ENCODE peak calls at places on chromosomes 3 and 15, in eight cellular contexts. One of them, this sample, is unnamed. For H3K9me3, the result is how much of the 10 kb centered on the place peaks cover.

GRCh38 chr15:88003928-88004327 is 252.6 kb downstream of the NTRK3 start:
- DNase-seq in endodermal cell: peak
- DNase-seq in WERI-Rb-1: peak
- DNase-seq in left ventricle myocardium inferior: no peak
- DNase-seq in A549: no peak
- DNase-seq in tibial artery: no peak
- DNase-seq in ovary: no peak
- DNase-seq in neural progenitor cell: no peak
- DNase-seq in this sample: peak

GRCh38 chr3:55654123-55654787 is 167.1 kb upstream of the WNT5A start:
- DNase-seq in endodermal cell: no peak
- DNase-seq in WERI-Rb-1: no peak
- DNase-seq in left ventricle myocardium inferior: no peak
- DNase-seq in A549: no peak
- DNase-seq in tibial artery: no peak
- DNase-seq in ovary: no peak
- DNase-seq in neural progenitor cell: no peak
- DNase-seq in this sample: no peak

GRCh38 chr3:75192065-75192658 is 472.0 kb upstream of the FRG2C start:
- DNase-seq in endodermal cell: peak
- DNase-seq in WERI-Rb-1: peak
- DNase-seq in left ventricle myocardium inferior: no peak
- DNase-seq in A549: peak
- DNase-seq in tibial artery: no peak
- DNase-seq in ovary: no peak
- DNase-seq in neural progenitor cell: peak
- DNase-seq in this sample: no peak

GRCh38 chr3:82050382-82050781 is 288.9 kb upstream of the GBE1 start:
- DNase-seq in endodermal cell: no peak
- DNase-seq in WERI-Rb-1: no peak
- DNase-seq in left ventricle myocardium inferior: no peak
- DNase-seq in A549: no peak
- DNase-seq in tibial artery: no peak
- DNase-seq in ovary: no peak
- DNase-seq in neural progenitor cell: no peak
- DNase-seq in this sample: no peak

GRCh38 chr3:160400048-160400630 is 689 bp downstream of the SMC4 start:
- DNase-seq in endodermal cell: no peak
- DNase-seq in WERI-Rb-1: peak
- DNase-seq in left ventricle myocardium inferior: peak
- DNase-seq in A549: peak
- DNase-seq in tibial artery: peak
- DNase-seq in ovary: peak
- DNase-seq in neural progenitor cell: peak
- DNase-seq in this sample: peak

GRCh38 chr3:111872948-111873347 is 13.9 kb downstream of the PHLDB2 start:
- DNase-seq in endodermal cell: no peak
- DNase-seq in WERI-Rb-1: no peak
- DNase-seq in left ventricle myocardium inferior: no peak
- DNase-seq in A549: no peak
- DNase-seq in tibial artery: no peak
- DNase-seq in ovary: no peak
- DNase-seq in neural progenitor cell: no peak
- DNase-seq in this sample: no peak

GRCh38 chr3:124632566-124633140 is 97.6 kb upstream of the UMPS start:
- DNase-seq in endodermal cell: no peak
- DNase-seq in WERI-Rb-1: no peak
- DNase-seq in left ventricle myocardium inferior: no peak
- DNase-seq in A549: no peak
- DNase-seq in tibial artery: no peak
- DNase-seq in ovary: no peak
- DNase-seq in neural progenitor cell: no peak
- DNase-seq in this sample: no peak

GRCh38 chr3:61561374-61562041 is at the start of gene PTPRG:
- DNase-seq in endodermal cell: peak
- DNase-seq in WERI-Rb-1: peak
- DNase-seq in left ventricle myocardium inferior: peak
- DNase-seq in A549: peak
- DNase-seq in tibial artery: peak
- DNase-seq in ovary: peak
- DNase-seq in neural progenitor cell: peak
- DNase-seq in this sample: peak

GRCh38 chr15:53072077-53072476 is 281.9 kb upstream of the ONECUT1 start:
- DNase-seq in endodermal cell: peak
- DNase-seq in WERI-Rb-1: peak
- DNase-seq in left ventricle myocardium inferior: no peak
- DNase-seq in A549: peak
- DNase-seq in tibial artery: no peak
- DNase-seq in ovary: peak
- DNase-seq in neural progenitor cell: peak
- DNase-seq in this sample: no peak

GRCh38 chr3:123104550-123104949 is 37.7 kb downstream of the PDIA5 start:
- DNase-seq in endodermal cell: no peak
- DNase-seq in WERI-Rb-1: no peak
- DNase-seq in left ventricle myocardium inferior: no peak
- DNase-seq in A549: peak
- DNase-seq in tibial artery: no peak
- DNase-seq in ovary: no peak
- DNase-seq in neural progenitor cell: no peak
- DNase-seq in this sample: peak

GRCh38 chr3:63809607-63810006 is 9.5 kb upstream of the C3orf49 start:
- DNase-seq in endodermal cell: no peak
- DNase-seq in WERI-Rb-1: no peak
- DNase-seq in left ventricle myocardium inferior: no peak
- DNase-seq in A549: no peak
- DNase-seq in tibial artery: no peak
- DNase-seq in ovary: no peak
- DNase-seq in neural progenitor cell: no peak
- DNase-seq in this sample: no peak

GRCh38 chr3:2354702-2355101 is 256.0 kb downstream of the CNTN4 start:
- DNase-seq in endodermal cell: peak
- DNase-seq in WERI-Rb-1: peak
- DNase-seq in left ventricle myocardium inferior: no peak
- DNase-seq in A549: peak
- DNase-seq in tibial artery: peak
- DNase-seq in ovary: no peak
- DNase-seq in neural progenitor cell: peak
- DNase-seq in this sample: no peak

GRCh38 chr3:116037954-116038911 is 407.1 kb downstream of the LSAMP start:
- DNase-seq in endodermal cell: no peak
- DNase-seq in WERI-Rb-1: no peak
- DNase-seq in left ventricle myocardium inferior: no peak
- DNase-seq in A549: no peak
- DNase-seq in tibial artery: no peak
- DNase-seq in ovary: no peak
- DNase-seq in neural progenitor cell: no peak
- DNase-seq in this sample: no peak

GRCh38 chr15:22866066-22866465 is 27.6 kb downstream of the NIPA2 start:
- DNase-seq in endodermal cell: no peak
- DNase-seq in WERI-Rb-1: no peak
- DNase-seq in left ventricle myocardium inferior: no peak
- DNase-seq in A549: no peak
- DNase-seq in tibial artery: no peak
- DNase-seq in ovary: no peak
- DNase-seq in neural progenitor cell: no peak
- DNase-seq in this sample: no peak

GRCh38 chr3:14472471-14473351 is 67.4 kb downstream of the GRIP2 start:
- DNase-seq in endodermal cell: peak
- DNase-seq in WERI-Rb-1: no peak
- DNase-seq in left ventricle myocardium inferior: no peak
- DNase-seq in A549: peak
- DNase-seq in tibial artery: no peak
- DNase-seq in ovary: peak
- DNase-seq in neural progenitor cell: no peak
- DNase-seq in this sample: no peak

GRCh38 chr3:28699283-28699682 is 350.7 kb upstream of the AZI2 start:
- DNase-seq in endodermal cell: no peak
- DNase-seq in WERI-Rb-1: no peak
- DNase-seq in left ventricle myocardium inferior: no peak
- DNase-seq in A549: no peak
- DNase-seq in tibial artery: no peak
- DNase-seq in ovary: no peak
- DNase-seq in neural progenitor cell: no peak
- DNase-seq in this sample: no peak

GRCh38 chr3:174862666-174863065 is 3.5 kb downstream of the NAALADL2 start:
- DNase-seq in endodermal cell: no peak
- DNase-seq in WERI-Rb-1: no peak
- DNase-seq in left ventricle myocardium inferior: no peak
- DNase-seq in A549: no peak
- DNase-seq in tibial artery: no peak
- DNase-seq in ovary: no peak
- DNase-seq in neural progenitor cell: no peak
- DNase-seq in this sample: no peak

GRCh38 chr3:9175421-9175820 is 74.0 kb downstream of the SRGAP3 start:
- DNase-seq in endodermal cell: no peak
- DNase-seq in WERI-Rb-1: no peak
- DNase-seq in left ventricle myocardium inferior: no peak
- DNase-seq in A549: peak
- DNase-seq in tibial artery: no peak
- DNase-seq in ovary: no peak
- DNase-seq in neural progenitor cell: no peak
- DNase-seq in this sample: no peak

GRCh38 chr3:65901236-65901635 is 137.5 kb downstream of the MAGI1 start:
- DNase-seq in endodermal cell: no peak
- DNase-seq in WERI-Rb-1: no peak
- DNase-seq in left ventricle myocardium inferior: no peak
- DNase-seq in A549: no peak
- DNase-seq in tibial artery: no peak
- DNase-seq in ovary: no peak
- DNase-seq in neural progenitor cell: no peak
- DNase-seq in this sample: no peak

GRCh38 chr15:52234596-52235541 is 43.7 kb upstream of the GNB5 start:
- DNase-seq in endodermal cell: no peak
- DNase-seq in WERI-Rb-1: no peak
- DNase-seq in left ventricle myocardium inferior: no peak
- DNase-seq in A549: no peak
- DNase-seq in tibial artery: no peak
- DNase-seq in ovary: no peak
- DNase-seq in neural progenitor cell: no peak
- DNase-seq in this sample: no peak

GRCh38 chr15:42674472-42674871 is 62.5 kb downstream of the CDAN1 start:
- DNase-seq in endodermal cell: no peak
- DNase-seq in WERI-Rb-1: no peak
- DNase-seq in left ventricle myocardium inferior: no peak
- DNase-seq in A549: no peak
- DNase-seq in tibial artery: no peak
- DNase-seq in ovary: no peak
- DNase-seq in neural progenitor cell: no peak
- DNase-seq in this sample: no peak

GRCh38 chr15:42675021-42675420 is 61.9 kb downstream of the CDAN1 start:
- DNase-seq in endodermal cell: no peak
- DNase-seq in WERI-Rb-1: no peak
- DNase-seq in left ventricle myocardium inferior: no peak
- DNase-seq in A549: no peak
- DNase-seq in tibial artery: no peak
- DNase-seq in ovary: no peak
- DNase-seq in neural progenitor cell: no peak
- DNase-seq in this sample: no peak

GRCh38 chr15:42681119-42681518 is 55.8 kb downstream of the CDAN1 start:
- DNase-seq in endodermal cell: no peak
- DNase-seq in WERI-Rb-1: peak
- DNase-seq in left ventricle myocardium inferior: no peak
- DNase-seq in A549: no peak
- DNase-seq in tibial artery: no peak
- DNase-seq in ovary: no peak
- DNase-seq in neural progenitor cell: no peak
- DNase-seq in this sample: no peak

GRCh38 chr15:42679285-42680141 is 57.4 kb downstream of the CDAN1 start:
- DNase-seq in endodermal cell: no peak
- DNase-seq in WERI-Rb-1: no peak
- DNase-seq in left ventricle myocardium inferior: no peak
- DNase-seq in A549: peak
- DNase-seq in tibial artery: no peak
- DNase-seq in ovary: no peak
- DNase-seq in neural progenitor cell: no peak
- DNase-seq in this sample: no peak
- H3K27ac ChIP-seq in endodermal cell: no peak
- H3K27ac ChIP-seq in WERI-Rb-1: no peak
- H3K27ac ChIP-seq in left ventricle myocardium inferior: peak
- H3K27ac ChIP-seq in A549: no peak
- H3K27ac ChIP-seq in tibial artery: no peak
- H3K27ac ChIP-seq in ovary: no peak
- H3K27ac ChIP-seq in neural progenitor cell: no peak
- H3K27ac ChIP-seq in this sample: no peak

GRCh38 chr15:79540551-79540950 is 108.4 kb downstream of the MINAR1 start:
- DNase-seq in endodermal cell: no peak
- DNase-seq in WERI-Rb-1: no peak
- DNase-seq in left ventricle myocardium inferior: no peak
- DNase-seq in A549: peak
- DNase-seq in tibial artery: no peak
- DNase-seq in ovary: no peak
- DNase-seq in neural progenitor cell: no peak
- DNase-seq in this sample: no peak
- TF ChIP-seq CTCF in endodermal cell: peak
- TF ChIP-seq CTCF in WERI-Rb-1: peak
- TF ChIP-seq CTCF in left ventricle myocardium inferior: no peak
- TF ChIP-seq CTCF in A549: no peak
- TF ChIP-seq CTCF in tibial artery: no peak
- TF ChIP-seq CTCF in ovary: no peak
- TF ChIP-seq CTCF in neural progenitor cell: peak
- TF ChIP-seq CTCF in this sample: no peak

GRCh38 chr3:127479449-127479848 is 111.1 kb downstream of the TPRA1 start:
- DNase-seq in endodermal cell: peak
- DNase-seq in WERI-Rb-1: no peak
- DNase-seq in left ventricle myocardium inferior: peak
- DNase-seq in A549: no peak
- DNase-seq in tibial artery: peak
- DNase-seq in ovary: peak
- DNase-seq in neural progenitor cell: no peak
- DNase-seq in this sample: no peak
- H3K9me3 ChIP-seq in endodermal cell: under half
- H3K9me3 ChIP-seq in WERI-Rb-1: under half
- H3K9me3 ChIP-seq in left ventricle myocardium inferior: under half
- H3K9me3 ChIP-seq in A549: under half
- H3K9me3 ChIP-seq in tibial artery: under half
- H3K9me3 ChIP-seq in ovary: under half
- H3K9me3 ChIP-seq in neural progenitor cell: under half
- H3K9me3 ChIP-seq in this sample: under half

DNA sequence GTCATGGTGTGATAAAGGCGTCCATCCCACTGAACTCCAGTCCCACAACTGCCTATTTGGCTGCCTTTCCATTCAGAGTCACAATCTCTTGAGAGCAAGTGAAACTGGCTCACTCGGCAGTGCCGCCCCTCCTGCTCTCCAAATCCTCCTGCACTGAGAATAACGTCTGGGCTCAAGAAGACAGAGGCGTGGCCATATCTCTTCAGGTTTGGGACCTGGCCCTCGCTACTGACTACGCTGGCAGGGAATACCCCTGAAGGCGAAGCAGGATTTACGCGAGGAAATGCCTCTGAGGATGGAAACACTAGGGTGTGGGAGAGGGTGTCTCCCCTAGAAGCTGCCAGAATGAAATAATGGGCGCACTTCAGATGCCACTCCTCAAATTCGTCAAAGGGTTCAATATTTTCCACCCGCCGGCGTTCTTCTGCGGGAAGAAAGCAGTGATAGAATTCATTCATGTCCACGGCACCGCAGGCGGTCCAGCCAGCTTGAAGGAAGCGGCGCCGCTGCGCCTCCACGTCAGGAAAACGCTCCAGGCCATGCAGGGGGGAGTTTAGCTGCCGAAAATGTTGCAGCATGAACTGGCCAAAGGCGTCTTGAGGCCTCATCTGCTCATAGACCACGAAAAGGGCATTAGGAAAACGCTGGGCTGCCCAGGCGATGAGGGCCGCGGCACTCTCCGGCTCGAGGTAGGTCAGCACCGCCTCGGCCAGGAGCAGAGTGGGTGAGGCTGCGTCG is 982 bp downstream of the LCMT2 start:
- DNase-seq in endodermal cell: peak
- DNase-seq in WERI-Rb-1: no peak
- DNase-seq in left ventricle myocardium inferior: no peak
- DNase-seq in A549: no peak
- DNase-seq in tibial artery: peak
- DNase-seq in ovary: peak
- DNase-seq in neural progenitor cell: peak
- DNase-seq in this sample: no peak
- H3K27ac ChIP-seq in endodermal cell: peak
- H3K27ac ChIP-seq in WERI-Rb-1: peak
- H3K27ac ChIP-seq in left ventricle myocardium inferior: peak
- H3K27ac ChIP-seq in A549: peak
- H3K27ac ChIP-seq in tibial artery: peak
- H3K27ac ChIP-seq in ovary: peak
- H3K27ac ChIP-seq in neural progenitor cell: peak
- H3K27ac ChIP-seq in this sample: peak